ENCODE peak calls at places on chromosomes 2 and 18, in ten cellular contexts. O, W, J, Q, N, F, S, X, T and U are unnamed samples.

GRCh38 chr2:237862528-237862895 is 3.1 kb downstream of the RAMP1 start:
- DNase-seq in W (no peak), F (no peak), S (no peak), Q (no peak), N (peak), T (no peak), X (no peak), J (no peak), O (no peak), U (no peak)

GRCh38 chr2:102142829-102143449 is 393 bp downstream of the IL1R1 start:
- DNase-seq in T (no peak), W (no peak), X (no peak), F (no peak), S (peak), O (no peak), J (no peak), N (no peak), Q (no peak), U (no peak)

GRCh38 chr2:26521054-26521912 is 43.4 kb upstream of the OTOF start:
- DNase-seq in W (no peak), O (peak), X (no peak), J (peak), F (no peak), N (no peak), S (peak), Q (peak), T (peak), U (peak)

GRCh38 chr2:128261245-128262128 is 57.2 kb downstream of the HS6ST1 start:
- DNase-seq in F (peak), Q (peak), W (no peak), J (no peak), S (no peak), N (no peak), O (no peak), X (no peak), T (no peak), U (peak)

GRCh38 chr2:126700073-126700581 is 44.2 kb downstream of the GYPC start:
- DNase-seq in O (no peak), Q (no peak), W (no peak), N (no peak), S (no peak), T (no peak), J (no peak), F (no peak), X (peak), U (no peak)

GRCh38 chr2:201704536-201704935 is 6.1 kb upstream of the MPP4 start:
- DNase-seq in N (no peak), W (no peak), J (no peak), X (no peak), O (no peak), Q (no peak), S (no peak), T (no peak), F (no peak), U (no peak)

GRCh38 chr2:169363570-169364150 is 1.3 kb upstream of the LRP2 start:
- DNase-seq in Q (peak), W (peak), T (no peak), N (peak), F (no peak), S (peak), X (no peak), J (no peak), O (peak), U (peak)

GRCh38 chr18:61690418-61691138 is 202.2 kb downstream of the RNF152 start:
- DNase-seq in X (no peak), T (no peak), Q (no peak), N (no peak), O (no peak), F (no peak), S (no peak), W (no peak), J (no peak), U (no peak)

GRCh38 chr2:113105047-113105446 is 22.4 kb upstream of the IL1RN start:
- DNase-seq in J (peak), T (no peak), O (no peak), S (peak), F (no peak), N (no peak), W (peak), Q (no peak), X (no peak), U (no peak)

GRCh38 chr2:232927793-232928563 is 57.9 kb downstream of the SNORC start:
- DNase-seq in F (peak), O (peak), S (no peak), T (peak), W (no peak), Q (peak), X (no peak), N (no peak), J (no peak), U (peak)

GRCh38 chr2:43068730-43069517 is 157.5 kb downstream of the ZFP36L2 start:
- DNase-seq in X (no peak), O (no peak), J (no peak), W (no peak), F (no peak), T (no peak), S (no peak), N (peak), Q (no peak), U (no peak)

GRCh38 chr18:36451454-36452251 is 154.1 kb downstream of the FHOD3 start:
- DNase-seq in F (no peak), W (no peak), J (no peak), X (no peak), O (no peak), Q (no peak), S (no peak), T (no peak), N (no peak), U (no peak)

GRCh38 chr2:36461039-36461681 is 105.6 kb downstream of the CRIM1 start:
- DNase-seq in O (no peak), N (no peak), X (peak), T (no peak), Q (no peak), J (peak), W (no peak), S (peak), F (peak), U (no peak)

GRCh38 chr2:10256525-10257031 is 46.1 kb upstream of the HPCAL1 start:
- DNase-seq in X (no peak), W (no peak), F (no peak), T (no peak), N (no peak), S (no peak), Q (no peak), O (no peak), J (no peak), U (no peak)

GRCh38 chr18:3932285-3932684 is 482.3 kb downstream of the TGIF1 start:
- DNase-seq in X (no peak), T (no peak), O (no peak), N (no peak), W (no peak), S (no peak), Q (no peak), J (no peak), F (peak), U (no peak)

GRCh38 chr18:9441061-9441460 is 34.3 kb upstream of the RALBP1 start:
- DNase-seq in W (no peak), T (no peak), O (no peak), N (no peak), Q (no peak), J (no peak), F (no peak), X (no peak), S (no peak), U (no peak)

GRCh38 chr2:27316655-27317412 is 6.1 kb downstream of the MPV17 start:
- DNase-seq in J (no peak), F (peak), T (no peak), N (no peak), W (no peak), S (no peak), O (no peak), Q (no peak), X (no peak), U (no peak)

GRCh38 chr2:210188755-210189154 is 17.5 kb upstream of the KANSL1L start:
- DNase-seq in N (no peak), Q (peak), X (no peak), S (no peak), O (no peak), T (no peak), W (no peak), J (no peak), F (no peak), U (no peak)

GRCh38 chr2:28164280-28164801 is 228.3 kb upstream of the FOSL2 start:
- DNase-seq in J (peak), T (no peak), X (peak), Q (peak), W (no peak), O (no peak), N (no peak), F (no peak), S (no peak), U (no peak)

GRCh38 chr2:176192351-176192750 is 3.9 kb downstream of the HOXD1 start:
- DNase-seq in F (no peak), X (no peak), Q (no peak), S (no peak), J (no peak), N (no peak), O (no peak), T (no peak), W (no peak), U (no peak)

GRCh38 chr2:100214265-100214961 is 72.0 kb upstream of the AFF3 start:
- DNase-seq in T (no peak), N (peak), W (no peak), X (no peak), S (no peak), Q (no peak), F (no peak), O (no peak), J (no peak), U (no peak)